ENCODE peak calls at places on chromosomes 7 and 10, in four cellular contexts. X is Peyer's patch, N is astrocyte, C is adrenal gland. R is an unnamed sample.

GRCh38 chr7:132076301-132077049 is 499.8 kb downstream of the PLXNA4 start:
- DNase-seq in X (no peak), N (no peak), C (no peak), R (no peak)

GRCh38 chr7:29626730-29627129 is 63.1 kb downstream of the PRR15 start:
- DNase-seq in N (no peak), C (no peak), X (no peak), R (no peak)

GRCh38 chr7:71457881-71458590 is 326.1 kb downstream of the GALNT17 start:
- DNase-seq in X (no peak), N (no peak), C (no peak), R (no peak)

GRCh38 chr10:43707755-43708154 is 59.1 kb upstream of the ZNF32 start:
- DNase-seq in C (no peak), X (no peak), N (peak; percentile 72), R (peak; percentile 72)

GRCh38 chr7:43394441-43395130 is 188.3 kb upstream of the STK17A start:
- DNase-seq in C (no peak), N (peak; percentile 79), X (no peak), R (no peak)

GRCh38 chr7:116876664-116877442 is 14.5 kb downstream of the CAPZA2 start:
- DNase-seq in X (no peak), C (peak; percentile 33), N (peak; percentile 27), R (peak; percentile 77)

GRCh38 chr10:102673961-102674511 is 29.8 kb downstream of the TRIM8 start:
- DNase-seq in N (peak; percentile 71), X (peak; percentile 52), C (no peak), R (peak; percentile 86)

GRCh38 chr10:117537436-117537903 is 5.1 kb upstream of the EMX2 start:
- DNase-seq in N (no peak), C (no peak), X (no peak), R (no peak)

GRCh38 chr7:106421181-106421762 is 136.5 kb upstream of the NAMPT start:
- DNase-seq in N (peak; percentile 96), C (peak; percentile 65), X (no peak), R (peak; percentile 100)

GRCh38 chr10:61897671-61898434 is 3.6 kb upstream of the ARID5B start:
- DNase-seq in N (peak; percentile 63), C (peak; percentile 47), X (peak; percentile 58), R (peak; percentile 69)
- H3K4me3 ChIP-seq in N (peak overlapping the region; percentile 40), C (peak overlapping the region; percentile 1), X (peak overlapping the region; percentile 40), R (peak overlapping the region; percentile 28)

DNA sequence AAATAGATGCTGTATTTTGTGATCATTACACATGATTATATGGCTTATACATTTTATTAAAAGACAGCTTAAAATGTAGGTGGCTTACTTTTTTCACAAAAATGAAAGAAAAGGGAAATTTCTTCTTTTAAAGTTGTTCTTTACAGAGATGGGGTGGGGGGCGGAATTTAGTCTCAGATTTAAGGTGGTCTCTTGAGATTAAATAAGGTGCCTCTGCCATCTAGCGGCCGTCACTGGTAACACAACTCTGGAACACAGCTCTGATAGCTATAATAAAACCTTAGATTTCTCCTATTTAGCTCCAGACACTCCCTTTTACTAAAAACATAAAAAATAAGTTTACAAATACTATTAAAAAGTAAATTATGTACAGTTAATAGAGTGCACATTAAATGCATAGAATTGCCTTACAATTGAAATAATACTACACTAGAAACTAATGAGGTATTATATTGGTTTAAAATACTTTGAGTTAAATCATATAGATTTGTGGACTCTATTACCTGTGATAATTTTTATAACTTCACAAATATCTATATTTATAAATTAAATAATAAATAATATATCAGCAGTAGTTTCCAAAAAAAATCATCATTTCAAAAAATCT is 210.9 kb downstream of the DGKB start:
- DNase-seq in C (peak; percentile 33), X (peak; percentile 35), N (no peak), R (peak; percentile 53)
- TF ChIP-seq CTCF in C (peak; percentile 74), X (peak; percentile 76), N (peak; percentile 91), R (peak; percentile 83)

GRCh38 chr10:71848325-71849277 is 2.5 kb downstream of the PSAP start:
- DNase-seq in N (peak; percentile 74), C (no peak), X (no peak), R (peak; percentile 47)
- H3K4me3 ChIP-seq in N (peak overlapping the region; percentile 78), C (no peak overlapping the region), X (no peak overlapping the region), R (peak overlapping the region; percentile 82)

GRCh38 chr7:156650042-156650441 is 9.5 kb downstream of the RNF32 start:
- DNase-seq in C (no peak), X (no peak), N (no peak), R (peak; percentile 21)
- TF ChIP-seq CTCF in C (no peak), X (peak; percentile 55), N (no peak), R (peak; percentile 30)

GRCh38 chr7:150748402-150748801 is 11.2 kb downstream of the GIMAP5 start:
- DNase-seq in C (no peak), N (no peak), X (no peak), R (no peak)
- H3K4me3 ChIP-seq in C (no peak overlapping the region), N (no peak overlapping the region), X (no peak overlapping the region), R (no peak overlapping the region)

DNA sequence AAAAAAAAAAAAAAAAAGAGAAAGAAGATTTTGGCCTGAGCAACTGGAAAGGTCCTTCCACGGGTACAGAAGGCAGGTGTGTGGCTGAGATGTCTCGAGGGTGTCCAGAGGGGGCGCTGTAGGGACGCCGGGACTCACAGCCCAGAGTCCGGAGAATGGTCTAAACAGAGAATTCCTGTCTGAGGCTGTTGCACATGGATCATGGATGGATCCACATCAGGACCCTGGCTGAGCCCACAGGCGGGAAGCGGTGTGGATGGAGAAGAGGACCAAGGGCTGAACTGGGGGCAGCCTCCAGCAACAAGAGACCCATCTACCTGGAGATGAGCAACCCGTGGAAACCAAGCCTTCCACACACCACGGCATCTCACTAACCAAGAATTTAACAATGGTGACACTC is 55.0 kb downstream of the PKD1L1 start:
- DNase-seq in N (no peak), X (no peak), C (no peak), R (no peak)
- TF ChIP-seq CTCF in N (no peak), X (peak; percentile 10), C (no peak), R (peak; percentile 11)

R was measured in fibroblast of pulmonary artery.